ENCODE peak calls at places on chromosomes 1 and 21, in seven cellular contexts. T, O, G, E, B, V and F are unnamed samples.
A peak's percentile ranks its signal among the peaks of the same experiment; 100 is the strongest.

GRCh38 chr1:201503397-201504176 is 3.3 kb downstream of the CSRP1 start:
- DNase-seq in O (peak; percentile 75), T (peak; percentile 38), V (no peak), G (no peak), E (peak; percentile 94), B (no peak), F (peak; percentile 74)

GRCh38 chr21:43859747-43860214 is 5.2 kb upstream of the AGPAT3 start:
- DNase-seq in T (no peak), B (no peak), E (peak; percentile 40), G (no peak), O (no peak), V (no peak), F (no peak)

GRCh38 chr1:10901091-10901893 is 104.8 kb upstream of the CASZ1 start:
- DNase-seq in G (no peak), V (no peak), E (no peak), T (peak; percentile 54), O (no peak), B (no peak), F (no peak)

GRCh38 chr21:36127250-36127904 is 7.5 kb upstream of the CBR3 start:
- DNase-seq in V (no peak), B (no peak), G (no peak), O (no peak), T (peak; percentile 19), E (peak; percentile 19), F (peak; percentile 11)

GRCh38 chr21:45279446-45280177 is 8.1 kb downstream of the POFUT2 start:
- DNase-seq in G (no peak), O (no peak), V (no peak), E (no peak), B (peak; percentile 10), T (peak; percentile 14), F (peak; percentile 8)

GRCh38 chr1:33654267-33654832 is 181.9 kb downstream of the ZSCAN20 start:
- DNase-seq in B (no peak), O (no peak), V (no peak), T (no peak), E (no peak), G (no peak), F (no peak)

GRCh38 chr1:54069792-54070548 is 16.6 kb downstream of the TCEANC2 start:
- DNase-seq in O (peak; percentile 65), B (no peak), V (no peak), G (no peak), T (no peak), E (no peak), F (no peak)

GRCh38 chr21:39175665-39176064 is 7.6 kb downstream of the PSMG1 start:
- DNase-seq in T (no peak), O (no peak), B (no peak), G (no peak), E (no peak), V (no peak), F (no peak)

DNA sequence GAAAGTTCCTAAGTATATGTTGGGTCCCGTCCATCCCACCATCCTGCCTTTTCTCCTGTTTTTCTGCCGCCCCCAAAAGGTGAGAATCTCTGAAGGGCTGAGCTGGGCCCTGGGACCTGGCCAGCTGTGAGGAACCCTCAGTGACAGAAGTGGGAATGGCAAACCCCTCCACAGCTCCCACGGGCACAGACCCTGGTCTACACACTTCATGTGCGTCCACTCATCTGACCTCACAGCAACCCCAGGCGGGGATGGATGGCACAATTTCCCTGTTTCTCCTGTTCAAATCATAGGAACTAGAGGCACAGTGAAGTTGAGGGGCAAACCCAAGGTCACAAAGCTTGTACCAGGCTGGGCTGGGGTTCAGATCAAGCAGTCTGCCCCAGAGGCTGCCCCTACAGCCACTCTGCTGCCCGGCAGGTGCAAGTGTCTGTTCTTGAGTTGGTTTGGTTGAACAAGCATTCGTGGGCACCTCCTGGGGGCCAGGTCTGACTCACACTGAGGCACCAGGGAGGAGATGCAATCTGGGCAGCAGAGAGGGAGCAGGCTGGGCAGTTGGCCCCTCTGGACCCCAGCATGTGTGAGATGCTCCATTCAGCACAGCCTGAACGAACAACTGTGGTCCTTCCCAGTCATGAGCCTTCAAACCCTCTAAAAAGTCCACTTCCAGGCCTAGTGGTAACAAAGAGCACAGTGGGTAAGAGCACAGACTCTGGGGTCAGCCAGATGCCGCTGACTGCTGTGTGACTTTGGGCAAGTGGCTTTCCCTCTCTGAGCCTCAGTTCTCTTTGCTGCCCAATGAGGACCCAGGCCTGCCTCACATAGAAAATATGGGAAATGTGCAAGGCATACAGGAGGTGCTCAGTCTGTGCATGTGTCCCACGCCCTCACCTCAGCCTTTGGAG is 4.0 kb downstream of the EDN2 start:
- DNase-seq in T (no peak), O (no peak), G (no peak), B (no peak), E (no peak), V (no peak), F (no peak)
- H3K4me1 ChIP-seq in T (peaks cover 71% of the 10 kb centered on the region), O (peaks cover 42% of the 10 kb centered on the region), G (peaks cover 91% of the 10 kb centered on the region), B (peaks cover 18% of the 10 kb centered on the region), E (peaks cover 67% of the 10 kb centered on the region), V (peaks cover 16% of the 10 kb centered on the region), F (peaks cover 8% of the 10 kb centered on the region)

DNA sequence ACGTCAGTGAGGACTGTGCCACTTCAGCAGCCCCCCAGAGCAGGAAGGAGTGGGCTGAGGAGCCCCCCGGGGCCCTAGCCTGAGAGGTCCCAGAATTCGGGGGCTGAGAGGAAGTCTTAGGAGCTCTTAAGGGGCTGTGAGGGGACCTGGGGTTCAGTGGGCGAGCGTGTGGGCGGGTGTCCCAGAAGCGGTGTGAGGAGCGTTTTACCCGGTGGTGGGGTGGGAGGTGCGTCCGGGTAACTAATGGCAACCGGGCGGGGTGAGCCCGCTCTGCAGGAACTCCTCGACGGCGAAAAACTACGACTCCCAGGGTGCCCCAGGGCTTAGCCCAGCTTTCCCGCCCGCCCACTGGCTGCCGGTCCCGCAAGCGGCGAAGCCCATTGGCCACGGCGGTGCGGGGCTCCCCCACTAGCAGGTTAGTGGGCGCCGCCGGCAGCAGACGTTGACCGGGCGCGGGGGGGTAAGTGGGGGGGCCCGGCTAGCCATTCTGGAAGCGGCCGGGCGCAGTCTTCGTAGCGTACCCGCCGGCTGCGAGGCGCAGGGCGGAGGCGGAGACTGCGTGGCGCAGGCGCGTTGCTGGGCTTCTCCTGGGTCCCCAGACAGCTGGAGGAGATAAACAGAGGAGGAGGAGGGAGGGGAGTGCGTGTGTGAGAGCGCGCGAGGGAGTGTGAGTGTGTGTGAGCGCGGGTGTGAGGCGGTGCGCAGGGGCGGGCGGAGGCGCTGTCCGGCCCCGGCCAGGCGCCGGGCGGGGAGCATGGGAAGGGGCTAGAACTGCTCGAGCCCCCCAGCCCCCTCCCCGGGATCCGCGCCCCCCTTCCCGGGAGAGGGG is at the start of gene WDTC1:
- DNase-seq in O (peak; percentile 81), E (peak; percentile 99), G (peak; percentile 98), B (peak; percentile 92), V (peak; percentile 79), T (peak; percentile 98), F (peak; percentile 97)
- TF ChIP-seq POLR2A in O (peak; percentile 21), E (peak; percentile 32), G (peak; percentile 21), B (no peak), V (peak; percentile 79), T (no peak), F (peak; percentile 37)

DNA sequence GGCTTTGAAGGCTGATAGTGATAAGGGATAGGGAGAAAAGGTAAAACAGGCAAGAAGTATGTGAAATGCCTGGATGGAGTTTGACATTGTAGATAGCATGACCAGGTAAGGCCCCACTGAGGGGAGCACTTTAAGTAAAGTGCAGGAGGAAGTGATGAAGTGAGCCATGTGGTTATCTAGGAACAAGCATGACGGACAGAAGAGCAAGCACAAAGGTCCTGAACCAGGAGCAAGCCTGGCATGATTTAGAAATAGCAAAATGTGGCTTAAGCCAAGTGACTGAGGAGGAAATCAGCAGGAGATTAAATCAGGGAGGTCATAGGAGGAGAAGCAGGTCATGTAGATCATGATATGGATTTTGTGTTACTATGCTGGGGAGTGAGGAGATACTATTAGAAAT is 129.2 kb downstream of the GLUL start:
- DNase-seq in V (no peak), O (no peak), G (no peak), E (no peak), T (no peak), B (no peak), F (no peak)
- TF ChIP-seq EP300 in V (no peak), O (no peak), G (no peak), E (no peak), T (no peak), B (no peak), F (no peak)

GRCh38 chr1:2301607-2302291 is 73.6 kb downstream of the SKI start:
- DNase-seq in T (no peak), E (no peak), O (no peak), B (no peak), V (no peak), G (no peak), F (no peak)
- H3K4me1 ChIP-seq in T (peaks cover 78% of the 10 kb centered on the region), E (peaks cover 67% of the 10 kb centered on the region), O (no peaks in the 10 kb centered on the region), B (peaks cover 41% of the 10 kb centered on the region), V (peaks cover 28% of the 10 kb centered on the region), G (peaks cover 99% of the 10 kb centered on the region), F (peaks cover 16% of the 10 kb centered on the region)

DNA sequence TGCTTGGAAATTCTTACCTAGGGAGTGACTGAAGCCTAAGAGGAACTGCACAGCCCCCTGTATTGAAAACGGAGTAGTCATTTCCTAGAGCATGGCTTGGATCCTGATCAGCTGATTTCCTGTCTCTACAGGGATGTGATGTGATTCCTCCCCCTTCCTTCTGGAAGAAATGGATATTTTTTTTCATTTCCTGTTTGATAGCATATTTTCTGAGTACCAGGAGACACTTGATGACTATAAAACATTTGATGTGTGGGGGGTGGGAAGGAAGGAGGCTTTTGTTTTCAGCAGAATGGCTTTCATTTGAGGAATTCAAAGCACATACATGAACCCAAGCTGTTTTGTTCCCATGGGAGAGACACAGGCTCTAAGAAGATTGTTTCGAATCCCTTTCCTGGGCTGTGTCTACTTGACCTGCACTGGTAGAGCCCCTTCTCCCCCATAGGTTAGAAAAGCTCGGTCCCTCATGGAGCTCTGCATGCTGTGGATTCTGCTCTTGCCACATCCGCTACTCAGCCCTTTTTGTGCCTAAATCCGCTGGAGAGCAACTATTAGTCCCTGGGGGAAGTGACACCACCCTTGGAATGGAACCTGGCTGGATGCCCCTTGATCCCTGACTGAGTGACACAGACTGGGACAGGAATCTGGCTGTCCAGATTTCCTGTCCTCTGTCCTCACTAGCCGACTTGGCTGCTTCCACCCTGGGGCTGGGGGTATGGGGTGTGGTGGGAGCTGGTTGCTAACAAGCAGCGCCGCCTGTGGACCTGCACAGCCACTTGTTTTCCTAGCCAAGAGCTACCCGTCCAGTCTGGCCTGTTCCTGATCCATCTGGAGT is 71.8 kb upstream of the MACF1 start:
- DNase-seq in B (no peak), V (no peak), G (no peak), O (peak; percentile 22), T (peak; percentile 82), E (peak; percentile 79), F (peak; percentile 44)
- TF ChIP-seq POLR2A in B (no peak), V (no peak), G (no peak), O (no peak), T (no peak), E (no peak), F (no peak)